ENCODE peak calls at places on chromosomes 5 and 9, in four cellular contexts. G is A549; P is CD4-positive, alpha-beta T cell; C is HCT116. S is an unnamed sample. For H3K9me3, the result is how much of the 10 kb centered on the place peaks cover.

GRCh38 chr5:174531782-174532191 is 192.6 kb upstream of the MSX2 start:
- DNase-seq in G (no peak), P (no peak), C (no peak), S (no peak)

GRCh38 chr5:135092476-135092875 is 58.4 kb upstream of the PITX1 start:
- DNase-seq in G (no peak), P (no peak), C (no peak), S (no peak)

GRCh38 chr5:147789820-147790219 is 7.3 kb upstream of the JAKMIP2 start:
- DNase-seq in G (no peak), P (no peak), C (no peak), S (no peak)

GRCh38 chr5:61348437-61348836 is 16.4 kb downstream of the ZSWIM6 start:
- DNase-seq in G (no peak), P (no peak), C (no peak), S (no peak)

GRCh38 chr9:29211681-29212589 is 1638.7 kb upstream of the C9orf72 start:
- DNase-seq in G (peak), P (no peak), C (no peak), S (peak)

GRCh38 chr5:6900828-6901227 is 187.6 kb downstream of the TENT4A start:
- DNase-seq in G (peak), P (no peak), C (no peak), S (no peak)

GRCh38 chr9:22379272-22379671 is 67.4 kb upstream of the DMRTA1 start:
- DNase-seq in G (no peak), P (no peak), C (no peak), S (no peak)

GRCh38 chr5:392431-392988 is 50.5 kb upstream of the EXOC3 start:
- DNase-seq in G (no peak), P (peak), C (peak), S (no peak)

GRCh38 chr9:132984202-132985062 is 5.9 kb downstream of the GFI1B start:
- DNase-seq in G (no peak), P (no peak), C (no peak), S (no peak)

DNA sequence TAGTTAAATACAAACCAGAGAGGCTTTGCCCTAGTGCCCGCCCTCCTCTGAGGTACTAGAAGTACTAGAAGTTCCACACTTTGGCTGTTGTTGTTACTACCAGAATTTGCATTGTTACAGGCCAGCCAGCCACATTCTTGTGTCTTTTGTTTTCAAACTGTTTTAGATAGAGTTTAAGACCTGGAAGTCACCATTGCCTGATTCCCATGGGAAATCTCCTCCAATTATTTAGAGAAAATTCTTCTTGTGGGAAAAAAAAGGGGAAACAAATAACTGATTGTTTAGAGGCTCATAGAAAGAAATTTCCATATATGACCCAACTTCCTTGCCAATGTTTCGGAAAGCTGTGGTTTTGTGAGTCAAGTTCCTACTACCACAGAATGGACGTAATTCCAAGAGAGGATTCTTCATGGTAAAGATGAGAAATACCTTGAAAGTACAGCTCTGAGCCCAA is 252.2 kb downstream of the GOLPH3 start:
- DNase-seq in G (no peak), P (no peak), C (no peak), S (no peak)
- H3K9me3 ChIP-seq in G (under half), P (under half), C (under half), S (under half)

GRCh38 chr9:65435464-65435863 is 150.5 kb upstream of the FOXD4L5 start:
- DNase-seq in G (no peak), P (no peak), C (no peak), S (no peak)

GRCh38 chr9:65432051-65432450 is 147.0 kb upstream of the FOXD4L5 start:
- DNase-seq in G (no peak), P (no peak), C (no peak), S (no peak)

GRCh38 chr9:65432722-65433323 is 147.8 kb upstream of the FOXD4L5 start:
- DNase-seq in G (no peak), P (no peak), C (no peak), S (no peak)

DNA sequence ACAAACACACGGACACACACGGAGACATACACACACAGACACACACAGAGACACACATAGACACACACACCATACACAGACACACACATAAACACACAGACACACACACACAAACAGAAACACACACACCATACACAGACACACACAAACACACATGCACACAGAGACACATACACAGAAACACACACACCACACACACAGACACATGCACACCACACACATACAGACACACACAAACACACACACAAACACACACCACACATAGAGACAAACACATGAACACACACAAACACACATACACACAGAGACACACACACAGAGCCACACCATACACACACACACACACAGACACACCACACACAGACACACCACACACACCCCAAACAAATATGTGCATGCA is 152.7 kb upstream of the FOXD4L5 start:
- DNase-seq in G (no peak), P (no peak), C (no peak), S (no peak)
- H3K9me3 ChIP-seq in G (under half), P (under half), C (under half), S (under half)

GRCh38 chr5:54669285-54669684 is 151.7 kb downstream of the SNX18 start:
- DNase-seq in G (no peak), P (no peak), C (no peak), S (no peak)

GRCh38 chr5:54672867-54673266 is 155.3 kb downstream of the SNX18 start:
- DNase-seq in G (no peak), P (no peak), C (no peak), S (no peak)

GRCh38 chr5:54673523-54674225 is 156.1 kb downstream of the SNX18 start:
- DNase-seq in G (no peak), P (peak), C (no peak), S (no peak)

GRCh38 chr5:54669845-54670635 is 152.5 kb downstream of the SNX18 start:
- DNase-seq in G (no peak), P (no peak), C (no peak), S (no peak)

DNA sequence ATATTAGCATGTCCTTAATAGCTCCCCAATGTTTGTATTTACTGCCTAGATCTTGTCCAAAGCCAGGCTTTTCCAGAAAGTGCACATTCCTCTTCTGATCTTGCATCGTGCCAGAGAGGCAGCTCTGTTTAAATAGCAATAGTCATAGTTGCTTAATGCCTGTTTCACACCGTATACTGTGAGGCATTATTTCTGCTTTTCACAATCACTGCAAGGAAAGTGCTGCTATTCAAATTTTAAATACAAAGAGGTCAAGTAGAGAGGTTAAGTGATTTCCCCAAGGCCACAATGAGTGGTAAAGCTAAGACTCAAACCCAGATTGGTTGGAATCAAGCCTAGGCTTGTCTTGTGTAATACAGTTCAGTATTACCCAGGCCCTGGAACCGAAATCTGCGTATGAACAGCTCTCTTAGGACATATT is 153.6 kb downstream of the SNX18 start:
- DNase-seq in G (no peak), P (no peak), C (no peak), S (no peak)
- H3K9me3 ChIP-seq in G (under half), P (under half), C (under half), S (under half)

GRCh38 chr5:9063615-9064245 is 482.1 kb downstream of the SEMA5A start:
- DNase-seq in G (no peak), P (no peak), C (no peak), S (no peak)
- H3K9me3 ChIP-seq in G (under half), P (under half), C (under half), S (under half)

DNA sequence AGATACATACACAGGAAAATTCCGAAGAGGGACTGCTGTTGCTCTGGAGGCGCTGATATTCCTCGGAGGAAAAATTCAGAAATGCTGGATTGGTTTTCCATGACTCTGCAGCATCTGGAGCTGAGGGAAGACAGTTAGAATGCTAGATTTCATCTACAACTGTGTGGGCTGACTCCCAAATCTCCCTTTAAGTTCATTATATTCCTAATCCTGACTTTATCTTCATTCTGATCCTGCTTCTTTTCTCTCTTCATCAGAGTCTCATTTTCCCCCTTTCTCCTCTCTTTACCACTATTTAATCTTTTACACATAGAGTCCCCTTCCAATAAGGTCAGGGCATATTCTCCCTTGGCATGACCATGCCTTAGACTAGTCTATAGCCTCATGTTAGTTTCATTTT is at the start of gene OR1N1:
- DNase-seq in G (no peak), P (no peak), C (no peak), S (no peak)
- H3K9me3 ChIP-seq in G (under half), P (under half), C (under half), S (under half)

GRCh38 chr9:134375430-134376385 is 49.5 kb downstream of the RXRA start:
- DNase-seq in G (no peak), P (no peak), C (no peak), S (no peak)
- H3K9me3 ChIP-seq in G (under half), P (under half), C (under half), S (under half)

GRCh38 chr5:150454492-150455229 is 5.1 kb upstream of the RPS14 start:
- DNase-seq in G (no peak), P (no peak), C (no peak), S (no peak)

GRCh38 chr5:150448960-150449490 is 514 bp downstream of the RPS14 start:
- DNase-seq in G (no peak), P (no peak), C (no peak), S (no peak)

GRCh38 chr5:150449491-150450339 is at the start of gene RPS14:
- DNase-seq in G (peak), P (peak), C (peak), S (peak)

GRCh38 chr5:150451594-150451993 is 2.1 kb upstream of the RPS14 start:
- DNase-seq in G (no peak), P (no peak), C (no peak), S (no peak)

DNA sequence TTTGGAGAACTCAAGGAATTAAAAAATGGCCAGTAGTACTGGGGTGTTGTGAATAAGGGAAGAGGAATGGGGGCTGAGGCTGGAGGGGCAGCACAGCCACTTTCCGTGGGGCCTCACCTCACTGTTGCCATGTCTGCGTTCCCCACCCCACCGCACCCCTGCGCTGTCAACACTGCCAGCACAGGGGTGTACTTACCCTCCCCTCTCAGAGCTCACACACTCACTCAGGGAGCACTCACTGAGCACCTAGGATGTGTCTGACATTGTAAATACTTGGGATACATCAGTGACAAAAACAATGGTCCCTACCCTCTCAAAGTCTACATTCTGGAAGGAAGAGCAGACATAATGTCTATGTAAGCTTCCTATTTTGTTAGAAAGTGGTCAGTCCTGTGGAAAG is 3.4 kb upstream of the RPS14 start:
- DNase-seq in G (no peak), P (no peak), C (no peak), S (no peak)
- H3K9me3 ChIP-seq in G (under half), P (under half), C (under half), S (under half)

GRCh38 chr5:141319699-141320098 is 885 bp downstream of the TAF7 start:
- DNase-seq in G (no peak), P (no peak), C (no peak), S (no peak)
- H3K9me3 ChIP-seq in G (half or more), P (half or more), C (under half), S (under half)